ENCODE peak calls at places on chromosomes 2 and 18, in six cellular contexts. V is body of pancreas, O is right lobe of liver, X is IMR-90, S is upper lobe of left lung, B is stomach. A is an unnamed sample. For H3K36me3, the result is how much of the 10 kb centered on the place peaks cover.

GRCh38 chr2:171893196-171893823 is 734 bp downstream of the SLC25A12 start:
- DNase-seq in V (no peak), O (no peak), X (no peak), S (no peak), B (no peak), A (no peak)

GRCh38 chr2:231674587-231675334 is 33.6 kb upstream of the PTMA start:
- DNase-seq in V (peak), O (no peak), X (peak), S (no peak), B (peak), A (peak)

GRCh38 chr2:43018179-43019024 is 208.0 kb downstream of the ZFP36L2 start:
- DNase-seq in V (peak), O (peak), X (peak), S (no peak), B (peak), A (peak)

GRCh38 chr2:217903142-217903858 is 99.5 kb downstream of the TNS1 start:
- DNase-seq in V (no peak), O (no peak), X (no peak), S (no peak), B (no peak), A (no peak)

GRCh38 chr2:183605440-183605839 is 481.2 kb downstream of the NUP35 start:
- DNase-seq in V (no peak), O (no peak), X (no peak), S (no peak), B (no peak), A (no peak)

GRCh38 chr18:71018816-71019215 is 730.0 kb downstream of the SOCS6 start:
- DNase-seq in V (no peak), O (no peak), X (no peak), S (no peak), B (no peak), A (no peak)

GRCh38 chr2:144518744-144519596 is 949 bp downstream of the ZEB2 start:
- DNase-seq in V (no peak), O (no peak), X (no peak), S (no peak), B (no peak), A (peak)

GRCh38 chr2:240278661-240279060 is 138.2 kb upstream of the OTOS start:
- DNase-seq in V (no peak), O (no peak), X (peak), S (no peak), B (no peak), A (no peak)

GRCh38 chr2:85828725-85829124 is 60.1 kb downstream of the ST3GAL5 start:
- DNase-seq in V (no peak), O (no peak), X (no peak), S (no peak), B (no peak), A (no peak)

GRCh38 chr2:131034122-131035051 is 58.9 kb downstream of the FAM168B start:
- DNase-seq in V (no peak), O (peak), X (peak), S (peak), B (peak), A (no peak)

GRCh38 chr2:238875161-238875530 is 27.3 kb downstream of the TWIST2 start:
- DNase-seq in V (no peak), O (no peak), X (no peak), S (no peak), B (peak), A (no peak)

GRCh38 chr2:84953535-84953934 is 17.4 kb upstream of the KCMF1 start:
- DNase-seq in V (no peak), O (no peak), X (no peak), S (no peak), B (no peak), A (no peak)

GRCh38 chr2:156455366-156455975 is 19.3 kb downstream of the GPD2 start:
- DNase-seq in V (no peak), O (no peak), X (peak), S (no peak), B (no peak), A (no peak)

GRCh38 chr2:177964892-177965291 is 107.7 kb downstream of the PDE11A start:
- DNase-seq in V (no peak), O (no peak), X (no peak), S (no peak), B (no peak), A (no peak)

GRCh38 chr2:85852979-85853498 is 35.8 kb downstream of the ST3GAL5 start:
- DNase-seq in V (no peak), O (peak), X (no peak), S (no peak), B (peak), A (peak)

GRCh38 chr2:141035846-141036420 is 1094.9 kb downstream of the LRP1B start:
- DNase-seq in V (no peak), O (no peak), X (peak), S (no peak), B (no peak), A (no peak)

DNA sequence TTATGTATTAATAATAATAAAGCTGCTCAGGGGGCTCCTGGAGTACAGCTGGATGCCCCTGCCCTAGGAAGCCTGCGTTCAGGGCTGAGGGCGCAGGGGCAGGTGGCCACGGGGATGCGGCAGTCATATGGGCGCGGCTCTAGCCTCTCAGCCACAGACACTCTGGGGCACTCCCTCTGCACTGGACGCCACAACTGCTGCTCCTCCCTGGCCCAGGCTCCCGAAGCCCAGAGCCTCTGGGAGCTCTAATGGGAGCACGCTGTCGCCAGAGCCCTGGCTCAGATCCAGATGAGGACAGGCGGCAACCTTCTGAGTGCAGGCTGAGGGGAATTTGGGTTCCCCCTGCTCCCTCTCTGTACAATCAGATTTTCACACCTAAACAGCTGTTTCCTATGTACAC is 93.6 kb downstream of the MTCL1 start:
- DNase-seq in V (no peak), O (no peak), X (no peak), S (peak), B (peak), A (no peak)
- H3K36me3 ChIP-seq in V (under half), O (under half), X (under half), S (under half), B (under half), A (under half)

GRCh38 chr18:75252136-75252535 is 41.5 kb downstream of the TSHZ1 start:
- DNase-seq in V (no peak), O (no peak), X (no peak), S (no peak), B (no peak), A (no peak)

GRCh38 chr18:75249672-75250470 is 39.3 kb downstream of the TSHZ1 start:
- DNase-seq in V (no peak), O (no peak), X (no peak), S (no peak), B (no peak), A (no peak)

GRCh38 chr18:75253043-75253442 is 42.4 kb downstream of the TSHZ1 start:
- DNase-seq in V (no peak), O (no peak), X (no peak), S (no peak), B (no peak), A (no peak)

GRCh38 chr18:75250471-75250821 is 39.8 kb downstream of the TSHZ1 start:
- DNase-seq in V (no peak), O (no peak), X (no peak), S (peak), B (no peak), A (no peak)

GRCh38 chr18:75251466-75251865 is 40.9 kb downstream of the TSHZ1 start:
- DNase-seq in V (no peak), O (no peak), X (no peak), S (no peak), B (no peak), A (no peak)
- TF ChIP-seq CTCF in V (no peak), O (no peak), X (no peak), S (no peak), B (no peak), A (no peak)

GRCh38 chr2:161488131-161488699 is 72.1 kb downstream of the TBR1 start:
- DNase-seq in V (no peak), O (no peak), X (no peak), S (no peak), B (no peak), A (no peak)
- TF ChIP-seq POLR2A in V (no peak), O (no peak), X (no peak), S (no peak), B (no peak), A (no peak)

GRCh38 chr2:190970170-190970569 is 43.8 kb downstream of the STAT1 start:
- DNase-seq in V (no peak), O (no peak), X (no peak), S (no peak), B (no peak), A (no peak)
- H3K36me3 ChIP-seq in V (under half), O (under half), X (under half), S (half or more), B (half or more), A (under half)

DNA sequence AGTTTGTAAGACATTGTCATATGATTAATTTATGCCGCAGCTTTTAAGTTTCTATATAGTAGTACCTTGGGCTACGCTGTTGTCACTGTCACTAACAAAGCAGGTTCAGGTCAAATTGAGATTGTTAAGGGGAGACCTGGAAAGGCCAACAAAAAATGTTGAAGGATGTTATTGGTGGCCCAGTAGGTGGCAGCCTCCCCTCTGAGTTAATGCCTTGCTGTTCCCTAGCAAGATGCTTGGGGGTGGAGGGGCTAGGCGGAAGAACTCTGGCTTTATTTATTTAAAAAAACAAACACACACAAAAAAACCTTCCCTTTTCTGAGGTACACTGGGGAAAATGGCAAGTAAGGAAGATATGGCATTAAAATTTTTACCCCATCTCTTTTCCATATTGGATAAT is 128.3 kb upstream of the ATP5MC3 start:
- DNase-seq in V (no peak), O (no peak), X (peak), S (no peak), B (no peak), A (no peak)
- TF ChIP-seq CTCF in V (no peak), O (peak), X (peak), S (no peak), B (no peak), A (peak)

GRCh38 chr2:158774663-158775062 is 20.5 kb upstream of the DAPL1 start:
- DNase-seq in V (no peak), O (no peak), X (no peak), S (no peak), B (no peak), A (no peak)
- TF ChIP-seq POLR2A in V (no peak), O (no peak), X (no peak), S (no peak), B (no peak), A (no peak)

A was measured in Peyer's patch.